ENCODE peak calls at places on chromosomes 1 and 21, in five cellular contexts. C, J, S, E and H are unnamed samples.

GRCh38 chr1:150874455-150875196 is 1.8 kb downstream of the ARNT start:
- DNase-seq in C (no peak), J (no peak), S (no peak), E (no peak), H (no peak)

GRCh38 chr1:203190949-203191348 is 4.4 kb upstream of the CHI3L1 start:
- DNase-seq in C (no peak), J (no peak), S (no peak), E (no peak), H (no peak)

GRCh38 chr1:30324251-30325084 is 398.9 kb downstream of the MATN1 start:
- DNase-seq in C (no peak), J (no peak), S (no peak), E (no peak), H (no peak)

GRCh38 chr1:248872752-248873408 is 14.0 kb upstream of the ZNF692 start:
- DNase-seq in C (peak; percentile 80), J (peak; percentile 49), S (peak; percentile 44), E (peak; percentile 73), H (no peak)

GRCh38 chr1:100441651-100442050 is 89.3 kb downstream of the CDC14A start:
- DNase-seq in C (no peak), J (no peak), S (no peak), E (no peak), H (no peak)

GRCh38 chr1:145988773-145989172 is 7.6 kb downstream of the TXNIP start:
- DNase-seq in C (no peak), J (no peak), S (no peak), E (no peak), H (no peak)

GRCh38 chr1:240803151-240803550 is 191.2 kb upstream of the GREM2 start:
- DNase-seq in C (peak; percentile 22), J (no peak), S (no peak), E (peak; percentile 71), H (peak; percentile 35)

GRCh38 chr1:61910035-61910434 is 167.8 kb downstream of the PATJ start:
- DNase-seq in C (no peak), J (no peak), S (no peak), E (no peak), H (no peak)

GRCh38 chr1:20634065-20634593 is 871 bp downstream of the PINK1 start:
- DNase-seq in C (peak; percentile 42), J (no peak), S (no peak), E (no peak), H (no peak)

GRCh38 chr21:42641311-42642218 is 11.9 kb upstream of the PDE9A start:
- DNase-seq in C (no peak), J (no peak), S (no peak), E (no peak), H (no peak)

GRCh38 chr1:29601021-29601420 is 364.7 kb downstream of the PTPRU start:
- DNase-seq in C (no peak), J (no peak), S (no peak), E (no peak), H (no peak)

GRCh38 chr21:43882952-43883492 is 18.0 kb downstream of the AGPAT3 start:
- DNase-seq in C (no peak), J (no peak), S (no peak), E (no peak), H (no peak)

GRCh38 chr1:64675718-64676345 is 69.0 kb upstream of the RAVER2 start:
- DNase-seq in C (no peak), J (no peak), S (no peak), E (no peak), H (no peak)

GRCh38 chr1:157313240-157313807 is 175.1 kb upstream of the ETV3 start:
- DNase-seq in C (no peak), J (no peak), S (no peak), E (no peak), H (no peak)

GRCh38 chr1:56206391-56206790 is 373.0 kb downstream of the PLPP3 start:
- DNase-seq in C (no peak), J (no peak), S (no peak), E (no peak), H (no peak)

GRCh38 chr1:39646232-39647081 is 7.0 kb upstream of the HEYL start:
- DNase-seq in C (peak; percentile 3), J (peak; percentile 94), S (peak; percentile 42), E (peak; percentile 35), H (no peak)

GRCh38 chr1:173917149-173917548 is at the start of gene SERPINC1:
- DNase-seq in C (no peak), J (no peak), S (no peak), E (no peak), H (no peak)

GRCh38 chr1:26774462-26774861 is 13.3 kb upstream of the PIGV start:
- DNase-seq in C (no peak), J (no peak), S (no peak), E (no peak), H (no peak)

GRCh38 chr1:232059726-232060360 is 433.3 kb downstream of the DISC1 start:
- DNase-seq in C (no peak), J (no peak), S (no peak), E (no peak), H (no peak)

GRCh38 chr1:96973605-96974004 is 252.0 kb downstream of the PTBP2 start:
- DNase-seq in C (no peak), J (peak; percentile 15), S (no peak), E (peak; percentile 8), H (no peak)

GRCh38 chr1:19372602-19373001 is 60.5 kb downstream of the SLC66A1 start:
- DNase-seq in C (no peak), J (no peak), S (no peak), E (no peak), H (no peak)